ENCODE peak calls at places on chromosomes 12 and 14, in nine cellular contexts. Y is psoas muscle, U is left ventricle myocardium inferior, O is IMR-90, M is right atrium auricular region, Q is lower lobe of right lung, N is tibial artery, K is heart left ventricle, R is A549. X is an unnamed sample.
A peak's percentile ranks its signal among the peaks of the same experiment; 100 is the strongest.

GRCh38 chr14:77041837-77042557 is 13.5 kb upstream of the IRF2BPL start:
- DNase-seq in Y (peak; percentile 78), N (peak; percentile 87), K (no peak), U (peak; percentile 63), Q (no peak), O (peak; percentile 98), M (peak; percentile 84), R (no peak), X (no peak)

GRCh38 chr14:50875359-50876090 is 3.7 kb downstream of the ABHD12B start:
- DNase-seq in Q (no peak), O (peak; percentile 54), R (no peak), U (no peak), Y (no peak), N (no peak), M (no peak), K (no peak), X (no peak)

GRCh38 chr14:31090872-31091764 is 64.9 kb upstream of the STRN3 start:
- DNase-seq in O (peak; percentile 97), K (no peak), N (no peak), R (peak; percentile 9), Q (no peak), Y (no peak), M (peak; percentile 77), U (no peak), X (no peak)

GRCh38 chr14:91380610-91381371 is 36.8 kb downstream of the CCDC88C start:
- DNase-seq in Q (peak; percentile 44), N (no peak), R (no peak), M (no peak), K (peak; percentile 14), U (peak; percentile 36), O (no peak), Y (no peak), X (no peak)

GRCh38 chr12:26120561-26121274 is 4.1 kb downstream of the BHLHE41 start:
- DNase-seq in Q (no peak), M (no peak), N (no peak), Y (no peak), U (no peak), R (no peak), K (no peak), O (no peak), X (no peak)

GRCh38 chr14:33596211-33597080 is 354.4 kb downstream of the EGLN3 start:
- DNase-seq in Q (no peak), M (no peak), R (no peak), U (no peak), O (no peak), N (no peak), K (no peak), Y (no peak), X (no peak)

GRCh38 chr12:93704625-93705024 is 27.4 kb downstream of the CRADD start:
- DNase-seq in M (no peak), K (no peak), R (no peak), Y (no peak), U (no peak), N (no peak), Q (no peak), O (no peak), X (no peak)

GRCh38 chr14:82657186-82657675 is 1123.6 kb upstream of the SEL1L start:
- DNase-seq in N (no peak), M (no peak), K (no peak), R (no peak), Q (no peak), Y (no peak), U (no peak), O (no peak), X (no peak)

GRCh38 chr12:32671930-32672785 is 6.9 kb upstream of the DNM1L start:
- DNase-seq in Y (no peak), M (no peak), U (no peak), O (peak; percentile 83), Q (no peak), N (peak; percentile 4), R (peak; percentile 61), K (no peak), X (no peak)

GRCh38 chr12:56931474-56931978 is 2.7 kb downstream of the SDR9C7 start:
- DNase-seq in M (no peak), U (no peak), R (no peak), N (no peak), O (peak; percentile 57), Q (no peak), K (no peak), Y (no peak), X (no peak)

GRCh38 chr14:53149656-53150319 is 3.3 kb downstream of the DDHD1 start:
- DNase-seq in N (no peak), Q (no peak), U (no peak), Y (no peak), R (no peak), O (no peak), K (no peak), M (no peak), X (no peak)

GRCh38 chr14:92709340-92710000 is 39.0 kb downstream of the LGMN start:
- DNase-seq in K (no peak), O (no peak), M (no peak), N (no peak), Q (no peak), Y (no peak), R (no peak), U (no peak), X (peak; percentile 49)

GRCh38 chr12:68439368-68440045 is 107.3 kb upstream of the MDM1 start:
- DNase-seq in Q (no peak), M (no peak), O (no peak), R (no peak), Y (no peak), U (no peak), K (no peak), N (no peak), X (no peak)

GRCh38 chr12:53268637-53269562 is 801 bp downstream of the ESPL1 start:
- DNase-seq in U (no peak), N (no peak), Y (no peak), M (no peak), O (no peak), K (no peak), R (no peak), Q (no peak), X (no peak)

GRCh38 chr12:111437816-111438454 is 32.2 kb downstream of the SH2B3 start:
- DNase-seq in N (peak; percentile 83), R (no peak), M (peak; percentile 84), U (no peak), Q (peak; percentile 76), K (no peak), Y (no peak), O (peak; percentile 88), X (no peak)

GRCh38 chr12:96236221-96236822 is 42.1 kb downstream of the ELK3 start:
- DNase-seq in Y (peak; percentile 60), M (no peak), N (peak; percentile 82), U (peak; percentile 50), K (no peak), R (no peak), O (peak; percentile 51), Q (no peak), X (peak; percentile 43)

GRCh38 chr14:59583755-59584154 is 7.1 kb upstream of the CCDC175 start:
- DNase-seq in N (no peak), R (no peak), O (peak; percentile 47), M (no peak), K (no peak), U (no peak), Y (no peak), Q (no peak), X (no peak)
- TF ChIP-seq CTCF in N (no peak), R (no peak), O (no peak), M (no peak), K (no peak), U (no peak), Y (no peak), Q (no peak), X (no peak)

GRCh38 chr12:103948746-103949406 is 16.8 kb upstream of the TDG start:
- DNase-seq in Y (no peak), O (no peak), U (no peak), N (no peak), R (no peak), M (no peak), K (no peak), Q (no peak), X (no peak)
- H3K27ac ChIP-seq in Y (no peak overlapping the region), O (no peak overlapping the region), U (no peak overlapping the region), N (no peak overlapping the region), R (no peak overlapping the region), M (no peak overlapping the region), K (no peak overlapping the region), Q (no peak overlapping the region), X (no peak overlapping the region)

GRCh38 chr14:61719344-61720301 is 24.3 kb downstream of the HIF1A start:
- DNase-seq in O (no peak), M (no peak), Q (no peak), K (no peak), Y (no peak), U (no peak), R (no peak), N (no peak), X (no peak)

GRCh38 chr14:61718039-61718438 is 22.7 kb downstream of the HIF1A start:
- DNase-seq in N (no peak), O (no peak), M (no peak), U (no peak), Y (no peak), Q (no peak), R (no peak), K (no peak), X (no peak)

GRCh38 chr14:61716956-61717355 is 21.6 kb downstream of the HIF1A start:
- DNase-seq in N (no peak), U (no peak), M (no peak), K (no peak), Q (no peak), Y (no peak), R (no peak), O (no peak), X (no peak)

GRCh38 chr14:61724133-61724532 is 28.8 kb downstream of the HIF1A start:
- DNase-seq in M (no peak), R (no peak), K (no peak), Q (no peak), N (no peak), Y (no peak), O (no peak), U (no peak), X (no peak)

GRCh38 chr14:61720302-61720677 is 25.0 kb downstream of the HIF1A start:
- DNase-seq in R (no peak), K (no peak), O (no peak), Q (no peak), Y (no peak), M (no peak), N (no peak), U (no peak), X (no peak)
- H3K4me1 ChIP-seq in R (peaks cover 96% of the 10 kb centered on the region), K (peaks cover 22% of the 10 kb centered on the region), O (peaks cover 15% of the 10 kb centered on the region), Q (peaks cover 43% of the 10 kb centered on the region), Y (peaks cover 22% of the 10 kb centered on the region), M (no peaks in the 10 kb centered on the region), N (peaks cover 6% of the 10 kb centered on the region), U (peaks cover 61% of the 10 kb centered on the region), X (peaks cover 58% of the 10 kb centered on the region)

DNA sequence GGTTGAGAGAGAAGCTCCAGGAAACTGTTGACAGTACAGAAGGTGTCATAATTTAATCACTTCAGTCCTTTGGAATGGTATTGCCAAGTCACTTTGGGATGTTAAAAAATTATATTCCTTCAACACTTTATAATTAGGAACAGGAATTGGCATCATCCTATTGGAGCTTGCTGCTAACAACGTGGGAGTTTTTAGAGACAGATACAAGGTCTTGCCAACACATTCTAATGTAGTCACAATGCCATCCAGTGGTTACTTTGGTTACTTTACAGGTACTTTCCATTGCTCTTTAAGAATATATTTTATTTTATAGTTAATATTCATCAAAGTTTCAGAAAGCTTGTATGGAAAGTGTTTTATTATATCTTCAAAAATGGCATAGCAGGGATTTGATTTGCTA is 310.1 kb downstream of the SYT1 start:
- DNase-seq in N (no peak), O (peak; percentile 77), R (peak; percentile 6), Y (no peak), K (no peak), U (no peak), M (no peak), Q (no peak), X (no peak)
- TF ChIP-seq CTCF in N (no peak), O (peak; percentile 61), R (peak; percentile 54), Y (no peak), K (peak; percentile 17), U (peak; percentile 47), M (no peak), Q (peak; percentile 27), X (peak; percentile 8)